ENCODE peak calls at places on chromosomes 1 and 21, in four cellular contexts. J is heart left ventricle, V is AG08395, W is NCI-H1436. Y is an unnamed sample.

GRCh38 chr1:222634180-222635013 is 16.5 kb downstream of the MIA3 start:
- DNase-seq in J (no peak), V (peak; percentile 73), W (peak; percentile 88), Y (peak; percentile 71)

GRCh38 chr1:238143038-238143437 is 252.3 kb upstream of the ZP4 start:
- DNase-seq in V (no peak), W (no peak), J (no peak), Y (no peak)

GRCh38 chr21:42282715-42283114 is 32.5 kb downstream of the TFF3 start:
- DNase-seq in V (no peak), J (no peak), W (no peak), Y (no peak)

GRCh38 chr1:237613984-237614383 is 276.7 kb downstream of the ZP4 start:
- DNase-seq in W (no peak), V (no peak), J (no peak), Y (no peak)

GRCh38 chr1:89994231-89994804 is 592 bp upstream of the ZNF326 start:
- DNase-seq in J (no peak), W (no peak), V (no peak), Y (no peak)

GRCh38 chr1:191875994-191876393 is 282.3 kb upstream of the RGS18 start:
- DNase-seq in V (no peak), W (no peak), J (no peak), Y (no peak)

GRCh38 chr21:36265431-36265830 is 54.6 kb upstream of the MORC3 start:
- DNase-seq in W (no peak), J (no peak), V (no peak), Y (no peak)

GRCh38 chr1:33049381-33049780 is 12.7 kb upstream of the AK2 start:
- DNase-seq in V (no peak), J (no peak), W (no peak), Y (no peak)

GRCh38 chr1:62437273-62437945 is 560 bp downstream of the USP1 start:
- DNase-seq in J (no peak), V (no peak), W (no peak), Y (no peak)

GRCh38 chr1:223742861-223743517 is 30.6 kb downstream of the CAPN2 start:
- DNase-seq in W (peak; percentile 2), V (no peak), J (no peak), Y (no peak)

GRCh38 chr1:93990010-93990409 is 80.8 kb upstream of the GCLM start:
- DNase-seq in V (no peak), J (no peak), W (no peak), Y (no peak)

GRCh38 chr1:10573446-10573845 is 98.7 kb downstream of the PEX14 start:
- DNase-seq in W (no peak), J (no peak), V (peak; percentile 18), Y (no peak)

GRCh38 chr1:25006770-25007169 is 76.7 kb upstream of the RUNX3 start:
- DNase-seq in J (no peak), W (no peak), V (no peak), Y (no peak)

GRCh38 chr1:6960291-6960758 is 175.1 kb downstream of the CAMTA1 start:
- DNase-seq in V (peak; percentile 56), W (no peak), J (peak; percentile 73), Y (no peak)

GRCh38 chr1:35111106-35111505 is 31.9 kb downstream of the ZMYM1 start:
- DNase-seq in J (no peak), V (peak; percentile 56), W (no peak), Y (peak; percentile 23)

GRCh38 chr1:6517435-6517851 is 26.0 kb upstream of the PLEKHG5 start:
- DNase-seq in W (no peak), J (no peak), V (no peak), Y (no peak)